ENCODE peak calls at places on chromosome 9, in eight cellular contexts. X is lower lobe of right lung, I is AG04450, B is retinal pigment epithelial cell, Q is fibroblast of mammary gland, R is cardiac fibroblast, M is dorsolateral prefrontal cortex, K is AG09309. F is an unnamed sample.

GRCh38 chr9:135827301-135827700 is 80.0 kb downstream of the CAMSAP1 start:
- DNase-seq in X (no peak), B (no peak), Q (no peak), R (no peak), K (no peak), I (no peak), M (no peak), F (no peak)

GRCh38 chr9:137445930-137446431 is 4.8 kb upstream of the ENTPD8 start:
- DNase-seq in I (no peak), X (peak; percentile 44), Q (peak; percentile 25), R (no peak), K (no peak), B (no peak), M (no peak), F (no peak)

GRCh38 chr9:75108571-75108970 is 20.3 kb downstream of the OSTF1 start:
- DNase-seq in M (no peak), B (no peak), Q (peak; percentile 60), K (no peak), R (peak; percentile 84), X (peak; percentile 68), I (no peak), F (no peak)

GRCh38 chr9:8259028-8259427 is 459.4 kb upstream of the DMAC1 start:
- DNase-seq in R (no peak), K (no peak), I (no peak), Q (no peak), M (no peak), X (no peak), B (no peak), F (no peak)

GRCh38 chr9:116546711-116547581 is 140.2 kb upstream of the TRIM32 start:
- DNase-seq in B (no peak), K (no peak), X (no peak), Q (peak; percentile 67), M (no peak), R (peak; percentile 34), I (no peak), F (peak; percentile 54)

GRCh38 chr9:101419863-101420262 is 15.7 kb downstream of the ALDOB start:
- DNase-seq in I (no peak), Q (no peak), X (no peak), B (no peak), R (no peak), M (no peak), K (no peak), F (no peak)

GRCh38 chr9:113620377-113621161 is 157.0 kb downstream of the RGS3 start:
- DNase-seq in R (peak; percentile 95), B (peak; percentile 96), I (peak; percentile 76), X (no peak), K (peak; percentile 77), Q (peak; percentile 79), M (peak; percentile 49), F (peak; percentile 78)

GRCh38 chr9:117624106-117624505 is 80.1 kb upstream of the TLR4 start:
- DNase-seq in B (no peak), K (no peak), Q (no peak), X (no peak), R (no peak), I (no peak), M (no peak), F (no peak)

GRCh38 chr9:25716220-25716872 is 38.1 kb upstream of the TUSC1 start:
- DNase-seq in Q (peak; percentile 60), I (peak; percentile 49), X (no peak), R (peak; percentile 86), K (peak; percentile 75), B (peak; percentile 39), M (no peak), F (peak; percentile 38)

GRCh38 chr9:127751269-127752054 is 16.4 kb upstream of the TOR2A start:
- DNase-seq in M (no peak), R (no peak), K (no peak), Q (peak; percentile 15), B (no peak), X (no peak), I (no peak), F (no peak)

GRCh38 chr9:19510907-19511306 is 102.1 kb downstream of the ACER2 start:
- DNase-seq in B (no peak), R (no peak), I (no peak), Q (no peak), K (no peak), M (no peak), X (no peak), F (no peak)

GRCh38 chr9:91758491-91758981 is 191.5 kb downstream of the ROR2 start:
- DNase-seq in K (no peak), I (no peak), B (no peak), M (no peak), X (no peak), R (peak; percentile 71), Q (peak; percentile 69), F (no peak)

GRCh38 chr9:19720374-19720773 is 68.5 kb downstream of the SLC24A2 start:
- DNase-seq in K (no peak), Q (peak; percentile 41), X (no peak), I (no peak), R (peak; percentile 56), B (peak; percentile 8), M (no peak), F (no peak)

GRCh38 chr9:23643656-23644258 is 182.3 kb downstream of the ELAVL2 start:
- DNase-seq in I (no peak), R (no peak), X (no peak), K (no peak), M (no peak), B (no peak), Q (no peak), F (peak; percentile 37)
- TF ChIP-seq CTCF in I (no peak), R (no peak), X (no peak), K (no peak), M (no peak), B (no peak), Q (no peak), F (peak; percentile 32)

GRCh38 chr9:129321511-129322021 is 143.5 kb upstream of the IER5L start:
- DNase-seq in R (no peak), Q (no peak), M (no peak), X (no peak), B (no peak), I (no peak), K (no peak), F (no peak)

GRCh38 chr9:129319938-129320481 is 141.9 kb upstream of the IER5L start:
- DNase-seq in X (no peak), I (no peak), Q (no peak), B (no peak), M (peak; percentile 6), R (no peak), K (no peak), F (no peak)

GRCh38 chr9:129319076-129319937 is 141.2 kb upstream of the IER5L start:
- DNase-seq in R (no peak), Q (no peak), X (no peak), K (no peak), B (no peak), I (no peak), M (peak; percentile 50), F (no peak)

GRCh38 chr9:129322022-129322621 is 144.1 kb upstream of the IER5L start:
- DNase-seq in Q (no peak), R (no peak), M (no peak), I (no peak), B (no peak), K (no peak), X (no peak), F (no peak)

GRCh38 chr9:129320575-129321311 is 142.7 kb upstream of the IER5L start:
- DNase-seq in M (peak; percentile 83), K (peak; percentile 73), B (peak; percentile 84), R (peak; percentile 93), Q (peak; percentile 78), I (peak; percentile 58), X (peak; percentile 76), F (peak; percentile 29)
- H3K4me3 ChIP-seq in M (peak overlapping the region; percentile 47), K (peak overlapping the region; percentile 54), B (peak overlapping the region; percentile 39), R (peak overlapping the region; percentile 49), Q (peak overlapping the region; percentile 17), I (peak overlapping the region; percentile 44), X (peak overlapping the region; percentile 47), F (peak overlapping the region; percentile 50)

DNA sequence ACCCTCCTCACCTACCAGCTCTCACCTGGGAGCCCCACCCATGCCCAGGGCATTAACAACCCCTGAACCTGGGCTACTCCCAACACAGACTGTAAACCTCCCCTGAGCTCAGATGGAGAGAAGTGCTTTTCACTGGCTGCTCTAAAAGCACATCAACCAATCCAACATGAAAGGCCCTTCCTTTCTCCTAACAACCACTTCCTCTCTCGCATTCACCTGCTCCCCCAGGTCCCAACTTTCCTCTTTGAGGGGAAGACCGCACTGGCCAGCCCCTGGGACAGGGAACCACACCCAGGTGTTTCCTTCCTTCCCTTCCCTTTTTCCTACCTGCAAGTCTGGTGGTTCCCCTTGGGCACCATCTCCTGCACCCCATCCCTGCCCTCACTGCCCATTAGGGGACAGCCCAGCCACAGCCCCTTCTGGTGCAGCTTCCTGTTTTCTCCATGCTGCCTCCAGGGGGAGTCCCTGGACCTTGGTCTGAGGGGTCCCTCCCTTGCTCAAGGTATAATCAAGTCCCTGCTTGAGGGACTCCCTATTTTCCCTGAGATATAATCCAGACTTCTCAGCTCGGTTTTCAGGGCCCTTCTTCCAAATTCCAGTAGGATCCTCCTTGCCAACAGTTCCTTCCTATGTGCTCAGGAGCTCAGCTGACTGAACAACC is 30.5 kb upstream of the DAB2IP start:
- DNase-seq in B (no peak), M (no peak), I (no peak), X (no peak), K (no peak), R (peak; percentile 48), Q (peak; percentile 22), F (no peak)
- TF ChIP-seq CTCF in B (peak; percentile 78), M (peak; percentile 48), I (peak; percentile 66), X (peak; percentile 36), K (peak; percentile 54), R (peak; percentile 49), Q (peak; percentile 47), F (peak; percentile 68)

GRCh38 chr9:85941617-85941930 is 628 bp downstream of the NAA35 start:
- DNase-seq in Q (peak; percentile 2), M (no peak), K (no peak), X (no peak), I (no peak), R (no peak), B (no peak), F (no peak)

GRCh38 chr9:85941966-85942912 is 1.3 kb downstream of the NAA35 start:
- DNase-seq in B (no peak), Q (peak; percentile 11), K (no peak), X (no peak), I (no peak), R (peak; percentile 12), M (no peak), F (no peak)

GRCh38 chr9:85940832-85941616 is at the start of gene NAA35:
- DNase-seq in Q (peak; percentile 96), B (peak; percentile 88), X (peak; percentile 98), I (peak; percentile 94), K (peak; percentile 88), R (peak; percentile 99), M (peak; percentile 98), F (peak; percentile 88)

GRCh38 chr9:85942913-85943729 is 2.2 kb downstream of the NAA35 start:
- DNase-seq in M (no peak), Q (peak; percentile 2), B (no peak), I (no peak), K (no peak), R (no peak), X (no peak), F (no peak)

DNA sequence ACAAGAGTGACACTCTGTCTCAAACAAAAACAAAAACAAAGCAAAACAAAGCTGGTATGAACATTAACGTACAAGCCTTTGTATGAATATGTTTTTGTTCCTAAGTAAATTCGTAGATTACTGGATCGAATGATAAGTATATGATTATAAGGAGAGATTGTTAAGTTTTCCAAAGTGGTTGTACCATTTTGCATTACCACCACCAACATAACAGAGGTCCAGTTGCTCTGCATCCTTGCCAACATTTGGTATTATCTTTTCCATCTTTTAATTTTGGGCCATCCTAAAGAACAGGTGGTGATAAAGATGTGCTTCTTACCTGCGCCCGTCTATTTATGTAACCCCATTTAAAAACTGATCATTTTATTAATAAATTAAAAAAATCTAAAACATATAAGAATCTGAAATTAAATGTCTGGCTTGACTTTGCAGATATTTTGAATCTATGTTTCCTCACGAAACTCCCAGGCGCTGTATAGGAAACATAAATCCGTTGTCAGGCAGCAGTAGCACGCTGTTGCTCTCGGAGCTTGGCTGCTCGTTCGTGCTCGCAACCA is 593 bp upstream of the NAA35 start:
- DNase-seq in K (no peak), Q (no peak), X (no peak), R (peak; percentile 5), I (no peak), M (no peak), B (no peak), F (no peak)
- H3K4me3 ChIP-seq in K (peak overlapping the region; percentile 92), Q (peak overlapping the region; percentile 73), X (peak overlapping the region; percentile 97), R (peak overlapping the region; percentile 46), I (peak overlapping the region; percentile 79), M (peak overlapping the region; percentile 98), B (peak overlapping the region; percentile 57), F (peak overlapping the region; percentile 61)

F was measured in epithelial cell of proximal tubule.